ENCODE peak calls at places on chromosomes 13 and 19, in eight cellular contexts. L is cardiac fibroblast; B is HEK293T; Z is amniotic stem cell; E is GM23248; I is activated gamma-delta T cell treated with Interleukin-2 at 50 U/mL for 16 hours; K is germinal center; X is activated CD8-positive, alpha-beta memory T cell treated with anti-CD3 and anti-CD28 coated beads for 1 hour. P is an unnamed sample.

GRCh38 chr13:41311607-41312500 is 787 bp downstream of the NAA16 start:
- DNase-seq in L (peak; percentile 55), B (peak; percentile 41), E (peak; percentile 78), X (peak; percentile 6), K (peak; percentile 62), I (peak; percentile 51), Z (peak; percentile 6), P (peak; percentile 61)

GRCh38 chr19:4547303-4548237 is 7.7 kb upstream of the LRG1 start:
- DNase-seq in L (peak; percentile 29), Z (no peak), E (peak; percentile 23), B (peak; percentile 48), X (no peak), K (no peak), I (no peak), P (peak; percentile 34)

GRCh38 chr19:35142531-35143230 is 374 bp upstream of the FXYD7 start:
- DNase-seq in Z (no peak), L (no peak), I (peak; percentile 79), E (no peak), B (peak; percentile 63), X (peak; percentile 33), K (peak; percentile 76), P (peak; percentile 51)

GRCh38 chr13:98751397-98752110 is 918 bp downstream of the SLC15A1 start:
- DNase-seq in Z (no peak), L (peak; percentile 38), K (no peak), B (peak; percentile 22), X (no peak), E (peak; percentile 74), I (no peak), P (no peak)

GRCh38 chr13:83340170-83340569 is 542.1 kb downstream of the SLITRK1 start:
- DNase-seq in I (no peak), K (no peak), Z (no peak), X (no peak), E (no peak), L (no peak), B (no peak), P (no peak)

GRCh38 chr19:30113182-30113581 is 171.1 kb downstream of the URI1 start:
- DNase-seq in I (no peak), X (no peak), Z (no peak), E (no peak), K (no peak), B (no peak), L (no peak), P (no peak)

GRCh38 chr13:73934215-73934623 is 200.0 kb downstream of the KLF12 start:
- DNase-seq in L (peak; percentile 38), K (no peak), E (no peak), B (no peak), X (no peak), Z (no peak), I (no peak), P (no peak)

GRCh38 chr19:11196406-11197287 is 698 bp downstream of the KANK2 start:
- DNase-seq in E (peak; percentile 76), Z (no peak), B (peak; percentile 44), K (peak; percentile 32), I (no peak), L (peak; percentile 36), X (no peak), P (no peak)

GRCh38 chr19:8373867-8374813 is 10.2 kb downstream of the ANGPTL4 start:
- DNase-seq in I (no peak), E (no peak), Z (no peak), B (no peak), K (no peak), X (no peak), L (peak; percentile 60), P (no peak)

GRCh38 chr13:75458696-75459422 is 23.1 kb downstream of the TBC1D4 start:
- DNase-seq in K (no peak), X (no peak), L (no peak), Z (no peak), B (no peak), E (no peak), I (no peak), P (no peak)

GRCh38 chr19:3403489-3404323 is 37.3 kb downstream of the NFIC start:
- DNase-seq in Z (peak; percentile 51), B (no peak), X (no peak), I (no peak), E (peak; percentile 97), K (no peak), L (peak; percentile 92), P (peak; percentile 16)

GRCh38 chr19:588093-588742 is 1.5 kb upstream of the HCN2 start:
- DNase-seq in K (no peak), X (no peak), B (peak; percentile 79), E (peak; percentile 92), L (peak; percentile 70), Z (peak; percentile 70), I (peak; percentile 51), P (peak; percentile 84)

GRCh38 chr13:99018418-99019180 is 40.7 kb upstream of the DOCK9 start:
- DNase-seq in E (peak; percentile 50), L (peak; percentile 78), X (no peak), I (no peak), K (no peak), Z (peak; percentile 14), B (no peak), P (no peak)

GRCh38 chr13:102291587-102292218 is 110.1 kb downstream of the FGF14 start:
- DNase-seq in L (peak; percentile 39), K (no peak), E (no peak), I (no peak), Z (no peak), B (no peak), X (no peak), P (no peak)

GRCh38 chr13:35378939-35379338 is 97.5 kb downstream of the MAB21L1 start:
- DNase-seq in B (no peak), L (peak; percentile 29), Z (no peak), X (no peak), E (peak; percentile 26), K (no peak), I (no peak), P (no peak)

GRCh38 chr13:75415720-75416119 is 66.2 kb downstream of the TBC1D4 start:
- DNase-seq in Z (peak; percentile 24), B (no peak), E (peak; percentile 82), X (no peak), L (peak; percentile 87), K (no peak), I (no peak), P (no peak)

GRCh38 chr19:17049711-17050280 is 23.2 kb upstream of the CPAMD8 start:
- DNase-seq in E (peak; percentile 79), I (no peak), B (no peak), Z (no peak), X (no peak), L (peak; percentile 61), K (no peak), P (no peak)

GRCh38 chr19:351976-352625 is 7.5 kb upstream of the MIER2 start:
- DNase-seq in E (no peak), B (no peak), K (no peak), L (no peak), I (no peak), X (no peak), Z (no peak), P (no peak)

GRCh38 chr19:47726467-47726866 is 13.2 kb downstream of the EHD2 start:
- DNase-seq in L (peak; percentile 76), B (no peak), Z (no peak), K (no peak), I (no peak), X (no peak), E (peak; percentile 61), P (no peak)

GRCh38 chr13:107450931-107451330 is 764.4 kb downstream of the LIG4 start:
- DNase-seq in L (peak; percentile 68), E (peak; percentile 98), I (no peak), Z (peak; percentile 92), K (no peak), X (no peak), B (no peak), P (no peak)